ENCODE peak calls at places on chromosomes 4 and X, in nine cellular contexts. S, P, J, I, O, E, Y, D and C are unnamed samples.

GRCh38 chr4:107315584-107315983 is 279.5 kb upstream of the DKK2 start:
- DNase-seq in P (no peak), I (no peak), O (no peak), D (no peak), S (no peak), Y (no peak), E (no peak), J (no peak), C (no peak)

GRCh38 chr4:86357608-86358007 is 2.2 kb downstream of the MAPK10 start:
- DNase-seq in J (no peak), O (no peak), I (peak), P (no peak), E (no peak), S (no peak), Y (peak), D (no peak), C (no peak)

GRCh38 chr4:147970003-147970402 is 238.1 kb downstream of the ARHGAP10 start:
- DNase-seq in P (no peak), D (no peak), J (no peak), I (no peak), E (no peak), Y (no peak), O (no peak), S (no peak), C (no peak)

GRCh38 chr4:19227701-19228100 is 1024.0 kb upstream of the SLIT2 start:
- DNase-seq in E (no peak), O (no peak), D (no peak), Y (no peak), I (no peak), S (peak), J (peak), P (no peak), C (no peak)

GRCh38 chr4:124484940-124485339 is 227.6 kb downstream of the ANKRD50 start:
- DNase-seq in J (no peak), I (no peak), D (no peak), E (no peak), Y (no peak), P (no peak), O (no peak), S (no peak), C (no peak)

GRCh38 chr4:108940086-108941033 is 177.5 kb upstream of the ETNPPL start:
- DNase-seq in D (no peak), Y (no peak), P (no peak), S (peak), E (no peak), I (no peak), J (no peak), O (no peak), C (no peak)

GRCh38 chr4:140151700-140152014 is 2.3 kb downstream of the MAML3 start:
- DNase-seq in S (peak), I (peak), E (peak), Y (peak), D (peak), J (peak), O (peak), P (peak), C (peak)

GRCh38 chr4:12968345-12968744 is 515.8 kb downstream of the RAB28 start:
- DNase-seq in S (no peak), I (no peak), E (no peak), J (no peak), P (no peak), O (no peak), D (no peak), Y (no peak), C (no peak)

GRCh38 chr4:113502476-113502875 is 259.1 kb downstream of the CAMK2D start:
- DNase-seq in J (peak), P (no peak), S (peak), D (no peak), O (no peak), E (no peak), Y (no peak), I (peak), C (no peak)

GRCh38 chr4:56658410-56659003 is 22.6 kb downstream of the HOPX start:
- DNase-seq in D (no peak), J (peak), O (no peak), Y (no peak), I (peak), P (no peak), S (peak), E (no peak), C (no peak)

GRCh38 chr4:87975466-87975865 is at the start of gene SPP1:
- DNase-seq in S (no peak), P (no peak), D (no peak), I (peak), J (no peak), O (no peak), E (no peak), Y (peak), C (no peak)

GRCh38 chr4:138241281-138242075 is 671 bp downstream of the SLC7A11 start:
- DNase-seq in I (peak), Y (no peak), S (peak), P (no peak), O (no peak), E (no peak), J (peak), D (no peak), C (no peak)

GRCh38 chr4:176187610-176188009 is 7.8 kb downstream of the SPATA4 start:
- DNase-seq in E (no peak), Y (no peak), J (peak), O (no peak), I (peak), P (no peak), S (peak), D (no peak), C (no peak)

GRCh38 chr4:78542373-78542772 is 9.2 kb upstream of the ANXA3 start:
- DNase-seq in O (no peak), Y (no peak), P (no peak), D (no peak), S (no peak), J (peak), E (no peak), I (peak), C (no peak)

GRCh38 chrX:140510895-140511295 is 6.0 kb upstream of the SOX3 start:
- DNase-seq in E (no peak), J (no peak), O (no peak), P (no peak), S (no peak), D (no peak), I (no peak), Y (no peak), C (no peak)

GRCh38 chr4:74682567-74683359 is 111.6 kb downstream of the BTC start:
- DNase-seq in D (no peak), O (no peak), P (no peak), E (no peak), S (peak), J (peak), I (peak), Y (no peak), C (no peak)

GRCh38 chr4:86358176-86358701 is 1.6 kb downstream of the MAPK10 start:
- DNase-seq in J (peak), S (no peak), Y (peak), E (no peak), I (peak), P (no peak), O (no peak), D (no peak), C (no peak)

GRCh38 chrX:52353838-52354237 is 15.0 kb upstream of the XAGE2 start:
- DNase-seq in E (no peak), J (no peak), I (peak), D (no peak), Y (no peak), S (no peak), O (no peak), P (no peak), C (no peak)

GRCh38 chr4:116323606-116324005 is 761.8 kb downstream of the TRAM1L1 start:
- DNase-seq in I (no peak), J (no peak), Y (no peak), D (no peak), S (no peak), O (no peak), E (no peak), P (no peak), C (no peak)